ENCODE peak calls at places on chromosome 4, in nine cellular contexts. One of them, this sample, is unnamed.

GRCh38 chr4:2829933-2830451 is 13.7 kb upstream of the ADD1 start:
- DNase-seq in nephron progenitor cell: no peak
- DNase-seq in pancreas: no peak
- DNase-seq in activated T-helper 1 cell treated with Interleukin-2 at 50 U/mL for 16 hours: no peak
- DNase-seq in fibroblast of the aortic adventitia: no peak
- DNase-seq in GM20000: no peak
- DNase-seq in HCEC 1CT: no peak
- DNase-seq in ELR: no peak
- DNase-seq in RPMI7951: no peak
- DNase-seq in this sample: peak

GRCh38 chr4:6087669-6088068 is 69.4 kb upstream of the C4orf50 start:
- DNase-seq in nephron progenitor cell: peak
- DNase-seq in pancreas: peak
- DNase-seq in activated T-helper 1 cell treated with Interleukin-2 at 50 U/mL for 16 hours: no peak
- DNase-seq in fibroblast of the aortic adventitia: peak
- DNase-seq in GM20000: no peak
- DNase-seq in HCEC 1CT: no peak
- DNase-seq in ELR: peak
- DNase-seq in RPMI7951: peak
- DNase-seq in this sample: peak

GRCh38 chr4:8403981-8404380 is 36.5 kb downstream of the ACOX3 start:
- DNase-seq in nephron progenitor cell: no peak
- DNase-seq in pancreas: no peak
- DNase-seq in activated T-helper 1 cell treated with Interleukin-2 at 50 U/mL for 16 hours: no peak
- DNase-seq in fibroblast of the aortic adventitia: no peak
- DNase-seq in GM20000: no peak
- DNase-seq in HCEC 1CT: no peak
- DNase-seq in ELR: no peak
- DNase-seq in RPMI7951: no peak
- DNase-seq in this sample: no peak

GRCh38 chr4:110518889-110519490 is 43.0 kb downstream of the ENPEP start:
- DNase-seq in nephron progenitor cell: peak
- DNase-seq in pancreas: peak
- DNase-seq in activated T-helper 1 cell treated with Interleukin-2 at 50 U/mL for 16 hours: no peak
- DNase-seq in fibroblast of the aortic adventitia: peak
- DNase-seq in GM20000: peak
- DNase-seq in HCEC 1CT: no peak
- DNase-seq in ELR: peak
- DNase-seq in RPMI7951: no peak
- DNase-seq in this sample: no peak

GRCh38 chr4:124973716-124974115 is 261.2 kb upstream of the ANKRD50 start:
- DNase-seq in nephron progenitor cell: no peak
- DNase-seq in pancreas: no peak
- DNase-seq in activated T-helper 1 cell treated with Interleukin-2 at 50 U/mL for 16 hours: no peak
- DNase-seq in fibroblast of the aortic adventitia: no peak
- DNase-seq in GM20000: no peak
- DNase-seq in HCEC 1CT: no peak
- DNase-seq in ELR: no peak
- DNase-seq in RPMI7951: no peak
- DNase-seq in this sample: no peak

GRCh38 chr4:68079918-68080317 is 49.8 kb downstream of the TMPRSS11F start:
- DNase-seq in nephron progenitor cell: no peak
- DNase-seq in pancreas: no peak
- DNase-seq in activated T-helper 1 cell treated with Interleukin-2 at 50 U/mL for 16 hours: no peak
- DNase-seq in fibroblast of the aortic adventitia: no peak
- DNase-seq in GM20000: no peak
- DNase-seq in HCEC 1CT: no peak
- DNase-seq in ELR: no peak
- DNase-seq in RPMI7951: no peak
- DNase-seq in this sample: no peak

GRCh38 chr4:184355111-184355604 is 119.2 kb downstream of the IRF2 start:
- DNase-seq in nephron progenitor cell: no peak
- DNase-seq in pancreas: no peak
- DNase-seq in activated T-helper 1 cell treated with Interleukin-2 at 50 U/mL for 16 hours: no peak
- DNase-seq in fibroblast of the aortic adventitia: peak
- DNase-seq in GM20000: peak
- DNase-seq in HCEC 1CT: peak
- DNase-seq in ELR: peak
- DNase-seq in RPMI7951: peak
- DNase-seq in this sample: no peak

GRCh38 chr4:5928241-5928640 is 35.4 kb upstream of the CRMP1 start:
- DNase-seq in nephron progenitor cell: no peak
- DNase-seq in pancreas: no peak
- DNase-seq in activated T-helper 1 cell treated with Interleukin-2 at 50 U/mL for 16 hours: no peak
- DNase-seq in fibroblast of the aortic adventitia: no peak
- DNase-seq in GM20000: no peak
- DNase-seq in HCEC 1CT: no peak
- DNase-seq in ELR: no peak
- DNase-seq in RPMI7951: no peak
- DNase-seq in this sample: no peak

GRCh38 chr4:3304831-3305609 is 12.2 kb downstream of the RGS12 start:
- DNase-seq in nephron progenitor cell: no peak
- DNase-seq in pancreas: peak
- DNase-seq in activated T-helper 1 cell treated with Interleukin-2 at 50 U/mL for 16 hours: no peak
- DNase-seq in fibroblast of the aortic adventitia: peak
- DNase-seq in GM20000: no peak
- DNase-seq in HCEC 1CT: no peak
- DNase-seq in ELR: no peak
- DNase-seq in RPMI7951: no peak
- DNase-seq in this sample: peak

GRCh38 chr4:11878241-11878640 is 449.5 kb upstream of the HS3ST1 start:
- DNase-seq in nephron progenitor cell: no peak
- DNase-seq in pancreas: no peak
- DNase-seq in activated T-helper 1 cell treated with Interleukin-2 at 50 U/mL for 16 hours: no peak
- DNase-seq in fibroblast of the aortic adventitia: no peak
- DNase-seq in GM20000: no peak
- DNase-seq in HCEC 1CT: no peak
- DNase-seq in ELR: no peak
- DNase-seq in RPMI7951: no peak
- DNase-seq in this sample: no peak

GRCh38 chr4:74682567-74683359 is 111.6 kb downstream of the BTC start:
- DNase-seq in nephron progenitor cell: no peak
- DNase-seq in pancreas: peak
- DNase-seq in activated T-helper 1 cell treated with Interleukin-2 at 50 U/mL for 16 hours: no peak
- DNase-seq in fibroblast of the aortic adventitia: peak
- DNase-seq in GM20000: no peak
- DNase-seq in HCEC 1CT: peak
- DNase-seq in ELR: peak
- DNase-seq in RPMI7951: peak
- DNase-seq in this sample: no peak